ENCODE peak calls at places on chromosomes 12 and 14, in six cellular contexts. One of them, this sample, is unnamed.

GRCh38 chr12:75633789-75634188 is 122.4 kb upstream of the KRR1 start:
- DNase-seq in dorsolateral prefrontal cortex: no peak
- DNase-seq in lung: no peak
- DNase-seq in psoas muscle: no peak
- DNase-seq in ovary: no peak
- DNase-seq in ascending aorta: no peak
- DNase-seq in this sample: no peak

GRCh38 chr14:57487771-57488170 is 5.9 kb downstream of the CCDC198 start:
- DNase-seq in ascending aorta: no peak
- DNase-seq in psoas muscle: no peak
- DNase-seq in dorsolateral prefrontal cortex: no peak
- DNase-seq in ovary: no peak
- DNase-seq in lung: no peak
- DNase-seq in this sample: no peak

GRCh38 chr14:51202914-51203665 is 37.0 kb upstream of the TMX1 start:
- DNase-seq in ovary: no peak
- DNase-seq in dorsolateral prefrontal cortex: no peak
- DNase-seq in ascending aorta: no peak
- DNase-seq in psoas muscle: no peak
- DNase-seq in lung: no peak
- DNase-seq in this sample: no peak

GRCh38 chr14:104690861-104691455 is 1.5 kb downstream of the INF2 start:
- DNase-seq in lung: no peak
- DNase-seq in ovary: no peak
- DNase-seq in dorsolateral prefrontal cortex: no peak
- DNase-seq in ascending aorta: no peak
- DNase-seq in psoas muscle: no peak
- DNase-seq in this sample: no peak

GRCh38 chr12:3680919-3681594 is 71.9 kb downstream of the CRACR2A start:
- DNase-seq in ascending aorta: no peak
- DNase-seq in ovary: peak
- DNase-seq in dorsolateral prefrontal cortex: no peak
- DNase-seq in lung: peak
- DNase-seq in psoas muscle: peak
- DNase-seq in this sample: peak

GRCh38 chr12:8817856-8818255 is 4.6 kb upstream of the A2ML1 start:
- DNase-seq in psoas muscle: no peak
- DNase-seq in ovary: no peak
- DNase-seq in ascending aorta: no peak
- DNase-seq in lung: no peak
- DNase-seq in dorsolateral prefrontal cortex: no peak
- DNase-seq in this sample: no peak

GRCh38 chr12:131116437-131117117 is 162.9 kb downstream of the ADGRD1 start:
- DNase-seq in psoas muscle: peak
- DNase-seq in lung: no peak
- DNase-seq in ovary: no peak
- DNase-seq in ascending aorta: no peak
- DNase-seq in dorsolateral prefrontal cortex: no peak
- DNase-seq in this sample: peak

GRCh38 chr12:50555471-50555885 is 50.7 kb downstream of the DIP2B start:
- DNase-seq in ascending aorta: no peak
- DNase-seq in lung: no peak
- DNase-seq in psoas muscle: no peak
- DNase-seq in dorsolateral prefrontal cortex: no peak
- DNase-seq in ovary: no peak
- DNase-seq in this sample: no peak

GRCh38 chr14:42872775-42873174 is 1266.1 kb downstream of the LRFN5 start:
- DNase-seq in lung: no peak
- DNase-seq in ovary: no peak
- DNase-seq in psoas muscle: no peak
- DNase-seq in dorsolateral prefrontal cortex: no peak
- DNase-seq in ascending aorta: no peak
- DNase-seq in this sample: no peak

GRCh38 chr14:61927521-61927920 is 165.3 kb downstream of the SNAPC1 start:
- DNase-seq in ascending aorta: no peak
- DNase-seq in dorsolateral prefrontal cortex: no peak
- DNase-seq in lung: no peak
- DNase-seq in ovary: no peak
- DNase-seq in psoas muscle: no peak
- DNase-seq in this sample: no peak

GRCh38 chr12:123126294-123127144 is 24.4 kb downstream of the PITPNM2 start:
- DNase-seq in lung: no peak
- DNase-seq in dorsolateral prefrontal cortex: no peak
- DNase-seq in psoas muscle: peak
- DNase-seq in ascending aorta: no peak
- DNase-seq in ovary: peak
- DNase-seq in this sample: no peak

GRCh38 chr12:19138551-19139344 is 9.2 kb downstream of the PLEKHA5 start:
- DNase-seq in psoas muscle: no peak
- DNase-seq in ovary: no peak
- DNase-seq in ascending aorta: no peak
- DNase-seq in lung: no peak
- DNase-seq in dorsolateral prefrontal cortex: no peak
- DNase-seq in this sample: no peak

GRCh38 chr14:65462411-65462810 is 49.9 kb downstream of the FUT8 start:
- DNase-seq in ovary: no peak
- DNase-seq in psoas muscle: no peak
- DNase-seq in dorsolateral prefrontal cortex: no peak
- DNase-seq in lung: no peak
- DNase-seq in ascending aorta: no peak
- DNase-seq in this sample: no peak

GRCh38 chr12:88958153-88958552 is 377.9 kb upstream of the KITLG start:
- DNase-seq in ovary: no peak
- DNase-seq in psoas muscle: no peak
- DNase-seq in lung: no peak
- DNase-seq in dorsolateral prefrontal cortex: no peak
- DNase-seq in ascending aorta: no peak
- DNase-seq in this sample: no peak

DNA sequence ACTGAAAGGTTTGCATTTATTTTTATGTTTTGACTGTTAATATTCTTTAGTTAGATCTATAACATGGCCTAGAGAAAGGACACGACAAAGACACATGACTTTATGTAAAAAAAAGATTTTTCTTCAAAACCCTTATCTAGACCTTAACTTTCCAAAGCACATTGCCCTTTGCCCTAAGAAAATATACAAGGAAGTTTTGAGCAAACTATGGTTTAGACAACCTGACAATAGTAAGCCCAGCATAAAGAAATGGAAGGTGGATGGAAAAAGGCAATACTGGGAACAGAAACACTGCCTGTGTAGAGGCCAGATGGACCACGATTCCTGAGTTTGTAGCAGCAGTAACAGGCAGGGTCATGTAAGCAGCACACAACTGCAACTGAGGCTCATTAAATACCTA is 724.0 kb downstream of the GALC start:
- DNase-seq in psoas muscle: no peak
- DNase-seq in lung: no peak
- DNase-seq in dorsolateral prefrontal cortex: no peak
- DNase-seq in ovary: no peak
- DNase-seq in ascending aorta: no peak
- DNase-seq in this sample: no peak
- H3K27ac ChIP-seq in psoas muscle: no peak
- H3K27ac ChIP-seq in lung: no peak
- H3K27ac ChIP-seq in dorsolateral prefrontal cortex: no peak
- H3K27ac ChIP-seq in ovary: no peak
- H3K27ac ChIP-seq in ascending aorta: no peak
- H3K27ac ChIP-seq in this sample: no peak

GRCh38 chr12:121464331-121464730 is 64.4 kb downstream of the RNF34 start:
- DNase-seq in ascending aorta: no peak
- DNase-seq in dorsolateral prefrontal cortex: no peak
- DNase-seq in lung: no peak
- DNase-seq in ovary: no peak
- DNase-seq in psoas muscle: no peak
- DNase-seq in this sample: no peak
- H3K27ac ChIP-seq in ascending aorta: no peak
- H3K27ac ChIP-seq in dorsolateral prefrontal cortex: no peak
- H3K27ac ChIP-seq in lung: no peak
- H3K27ac ChIP-seq in ovary: no peak
- H3K27ac ChIP-seq in psoas muscle: no peak
- H3K27ac ChIP-seq in this sample: no peak

DNA sequence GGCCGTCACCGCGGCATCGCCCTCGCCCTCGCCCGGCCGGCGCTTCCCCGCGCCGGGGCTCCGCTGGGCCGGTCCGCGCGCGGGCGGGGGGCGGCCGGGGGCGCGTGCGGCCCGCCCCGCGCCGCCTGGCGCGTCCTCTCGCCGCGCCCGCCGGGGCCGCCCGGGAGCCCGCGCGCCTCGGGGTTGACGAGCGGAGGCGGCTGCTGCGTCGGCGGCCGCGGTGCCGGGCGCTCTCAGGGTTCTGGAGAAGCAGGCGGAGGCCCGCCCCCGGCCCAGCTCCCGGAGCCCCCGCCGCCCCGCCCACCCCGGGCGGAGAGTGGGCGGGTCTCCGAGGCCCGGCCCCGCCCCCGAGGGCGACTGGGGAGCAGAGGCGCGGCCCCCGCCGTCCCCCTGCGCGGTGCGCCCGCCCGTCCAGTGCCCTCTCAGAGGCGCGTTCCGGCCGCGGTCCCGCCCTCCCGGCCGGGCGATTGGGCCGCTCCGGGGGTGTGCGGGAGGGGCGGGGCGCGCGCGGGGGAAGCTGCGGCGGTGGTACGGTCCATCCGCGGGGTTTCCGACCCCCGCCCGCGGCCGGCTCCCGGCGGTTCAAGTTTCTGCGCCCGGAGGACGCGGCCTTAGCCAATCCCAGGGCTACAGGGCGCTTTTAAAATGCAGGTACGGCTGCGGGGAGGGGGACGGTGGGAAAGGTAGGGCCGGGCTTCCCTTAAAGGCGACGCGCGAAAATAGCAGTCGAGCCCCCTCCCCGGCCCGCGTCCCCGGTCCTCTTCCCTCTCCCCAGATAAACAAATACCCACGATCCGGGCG is at the start of gene CCDC85C:
- DNase-seq in dorsolateral prefrontal cortex: peak
- DNase-seq in lung: peak
- DNase-seq in ascending aorta: peak
- DNase-seq in ovary: peak
- DNase-seq in psoas muscle: peak
- DNase-seq in this sample: peak
- H3K27ac ChIP-seq in dorsolateral prefrontal cortex: peak
- H3K27ac ChIP-seq in lung: peak
- H3K27ac ChIP-seq in ascending aorta: peak
- H3K27ac ChIP-seq in ovary: peak
- H3K27ac ChIP-seq in psoas muscle: peak
- H3K27ac ChIP-seq in this sample: peak

DNA sequence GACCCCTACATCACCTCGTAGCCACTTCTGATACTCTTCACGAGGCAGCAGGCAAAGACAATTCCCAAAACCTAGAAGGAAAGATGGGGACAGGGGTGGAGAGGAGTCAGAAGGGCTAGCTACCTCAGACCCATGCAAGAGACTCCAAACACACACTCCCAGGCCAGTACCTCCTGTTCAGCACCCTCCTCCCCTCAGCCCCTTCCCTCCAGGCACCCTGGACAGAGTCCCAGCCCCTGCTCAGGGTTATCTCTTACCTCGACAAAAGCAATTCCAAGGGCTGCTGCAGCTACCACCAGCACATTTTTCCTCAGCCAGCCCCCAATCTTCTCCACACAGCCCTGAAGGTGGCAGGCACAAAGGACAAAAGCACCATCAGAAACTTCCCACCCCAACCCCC is 3.3 kb downstream of the CD63 start:
- DNase-seq in dorsolateral prefrontal cortex: no peak
- DNase-seq in ascending aorta: no peak
- DNase-seq in ovary: no peak
- DNase-seq in psoas muscle: peak
- DNase-seq in lung: no peak
- DNase-seq in this sample: no peak
- H3K27ac ChIP-seq in dorsolateral prefrontal cortex: peak
- H3K27ac ChIP-seq in ascending aorta: peak
- H3K27ac ChIP-seq in ovary: no peak
- H3K27ac ChIP-seq in psoas muscle: peak
- H3K27ac ChIP-seq in lung: no peak
- H3K27ac ChIP-seq in this sample: no peak

DNA sequence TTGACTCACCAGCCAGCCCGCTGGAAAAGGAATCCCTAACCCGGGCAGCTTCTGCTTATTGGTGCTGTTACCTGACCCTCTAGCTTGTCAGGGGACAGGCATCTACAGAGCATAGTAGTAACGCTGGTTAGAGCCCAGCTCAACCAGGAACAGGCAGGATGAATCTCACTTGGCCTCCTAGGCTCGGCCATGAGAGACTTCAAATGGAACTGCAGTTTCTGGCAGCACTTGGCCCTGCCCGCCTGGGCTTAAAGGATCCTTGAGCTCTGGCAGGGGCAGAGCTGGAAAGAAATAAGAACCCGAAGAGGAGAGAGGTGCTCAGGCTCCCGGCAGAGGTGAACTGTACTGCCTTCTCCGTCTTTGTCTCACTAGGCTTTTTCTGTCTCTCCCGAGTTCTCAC is 2.3 kb upstream of the LHX5 start:
- DNase-seq in dorsolateral prefrontal cortex: no peak
- DNase-seq in ovary: no peak
- DNase-seq in psoas muscle: no peak
- DNase-seq in lung: no peak
- DNase-seq in ascending aorta: no peak
- DNase-seq in this sample: no peak
- H3K27ac ChIP-seq in dorsolateral prefrontal cortex: no peak
- H3K27ac ChIP-seq in ovary: no peak
- H3K27ac ChIP-seq in psoas muscle: no peak
- H3K27ac ChIP-seq in lung: no peak
- H3K27ac ChIP-seq in ascending aorta: no peak
- H3K27ac ChIP-seq in this sample: no peak

DNA sequence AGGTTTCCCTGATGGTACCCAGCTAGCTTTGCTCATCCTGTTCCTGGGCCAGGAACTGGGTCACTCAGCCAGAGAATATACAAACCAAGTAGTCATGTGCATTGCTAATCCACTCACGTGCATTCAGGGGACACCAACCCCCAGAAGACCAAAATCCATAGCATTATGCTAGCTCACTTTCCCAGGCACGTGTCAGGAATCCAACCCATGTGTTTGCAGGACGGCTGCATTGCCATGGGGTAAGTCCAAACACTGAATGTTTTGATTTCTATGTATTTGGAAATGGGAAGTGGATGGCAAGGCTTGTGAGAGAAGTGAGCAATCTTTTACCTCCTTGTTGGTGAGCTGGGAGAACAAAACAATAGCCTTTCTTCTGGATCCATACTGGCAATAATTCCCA is 87.1 kb upstream of the FOXN3 start:
- DNase-seq in ovary: no peak
- DNase-seq in ascending aorta: no peak
- DNase-seq in dorsolateral prefrontal cortex: no peak
- DNase-seq in psoas muscle: no peak
- DNase-seq in lung: no peak
- DNase-seq in this sample: no peak
- H3K27ac ChIP-seq in ovary: no peak
- H3K27ac ChIP-seq in ascending aorta: no peak
- H3K27ac ChIP-seq in dorsolateral prefrontal cortex: no peak
- H3K27ac ChIP-seq in psoas muscle: no peak
- H3K27ac ChIP-seq in lung: peak
- H3K27ac ChIP-seq in this sample: no peak

This sample was measured in testis.